ENCODE peak calls at places on chromosomes 12 and 14, in eight cellular contexts. One of them, this sample, is unnamed.

GRCh38 chr14:106738075-106738474 is 1211.7 kb downstream of the TMEM121 start:
- DNase-seq in progenitor cell of endocrine pancreas: no peak
- DNase-seq in NCI-H774: no peak
- DNase-seq in HS-27A: no peak
- DNase-seq in HS-5: no peak
- DNase-seq in Karpas-422: no peak
- DNase-seq in kidney: no peak
- DNase-seq in astrocyte of the spinal cord: no peak
- DNase-seq in this sample: no peak

GRCh38 chr14:74570696-74571095 is 41.3 kb downstream of the LTBP2 start:
- DNase-seq in progenitor cell of endocrine pancreas: no peak
- DNase-seq in NCI-H774: no peak
- DNase-seq in HS-5: no peak
- DNase-seq in kidney: no peak
- DNase-seq in HS-27A: no peak
- DNase-seq in Karpas-422: no peak
- DNase-seq in astrocyte of the spinal cord: no peak
- DNase-seq in this sample: no peak

GRCh38 chr12:5478081-5478706 is 46.3 kb downstream of the NTF3 start:
- DNase-seq in astrocyte of the spinal cord: peak; percentile 11
- DNase-seq in Karpas-422: peak; percentile 45
- DNase-seq in NCI-H774: no peak
- DNase-seq in progenitor cell of endocrine pancreas: no peak
- DNase-seq in HS-27A: no peak
- DNase-seq in HS-5: no peak
- DNase-seq in kidney: no peak
- DNase-seq in this sample: no peak

GRCh38 chr12:2794736-2795289 is at the start of gene FKBP4:
- DNase-seq in NCI-H774: peak; percentile 93
- DNase-seq in astrocyte of the spinal cord: peak; percentile 80
- DNase-seq in kidney: peak; percentile 97
- DNase-seq in HS-5: peak; percentile 43
- DNase-seq in HS-27A: peak; percentile 53
- DNase-seq in progenitor cell of endocrine pancreas: peak; percentile 82
- DNase-seq in Karpas-422: peak; percentile 96
- DNase-seq in this sample: peak; percentile 94

GRCh38 chr12:109743076-109743910 is 29.7 kb downstream of the FAM222A start:
- DNase-seq in astrocyte of the spinal cord: no peak
- DNase-seq in HS-5: no peak
- DNase-seq in Karpas-422: no peak
- DNase-seq in NCI-H774: no peak
- DNase-seq in kidney: peak; percentile 54
- DNase-seq in HS-27A: no peak
- DNase-seq in progenitor cell of endocrine pancreas: no peak
- DNase-seq in this sample: no peak

GRCh38 chr12:109518820-109519665 is 41.6 kb downstream of the UBE3B start:
- DNase-seq in HS-5: peak; percentile 49
- DNase-seq in astrocyte of the spinal cord: peak; percentile 83
- DNase-seq in progenitor cell of endocrine pancreas: peak; percentile 46
- DNase-seq in NCI-H774: peak; percentile 54
- DNase-seq in kidney: no peak
- DNase-seq in Karpas-422: peak; percentile 87
- DNase-seq in HS-27A: peak; percentile 22
- DNase-seq in this sample: peak; percentile 62

GRCh38 chr12:53845932-53846331 is 92.7 kb upstream of the HOXC13 start:
- DNase-seq in astrocyte of the spinal cord: no peak
- DNase-seq in NCI-H774: no peak
- DNase-seq in HS-27A: no peak
- DNase-seq in kidney: no peak
- DNase-seq in HS-5: no peak
- DNase-seq in Karpas-422: no peak
- DNase-seq in progenitor cell of endocrine pancreas: no peak
- DNase-seq in this sample: no peak

GRCh38 chr12:9615420-9616135 is 7.9 kb upstream of the KLRB1 start:
- DNase-seq in NCI-H774: no peak
- DNase-seq in Karpas-422: peak; percentile 52
- DNase-seq in HS-27A: no peak
- DNase-seq in astrocyte of the spinal cord: no peak
- DNase-seq in progenitor cell of endocrine pancreas: no peak
- DNase-seq in kidney: no peak
- DNase-seq in HS-5: no peak
- DNase-seq in this sample: no peak

GRCh38 chr14:31543969-31544799 is 17.0 kb upstream of the NUBPL start:
- DNase-seq in progenitor cell of endocrine pancreas: no peak
- DNase-seq in Karpas-422: peak; percentile 82
- DNase-seq in HS-5: no peak
- DNase-seq in astrocyte of the spinal cord: peak; percentile 9
- DNase-seq in HS-27A: no peak
- DNase-seq in kidney: no peak
- DNase-seq in NCI-H774: no peak
- DNase-seq in this sample: no peak

GRCh38 chr12:130765186-130765659 is 49.1 kb upstream of the RIMBP2 start:
- DNase-seq in kidney: no peak
- DNase-seq in Karpas-422: peak; percentile 58
- DNase-seq in progenitor cell of endocrine pancreas: no peak
- DNase-seq in astrocyte of the spinal cord: peak; percentile 5
- DNase-seq in HS-5: peak; percentile 9
- DNase-seq in NCI-H774: no peak
- DNase-seq in HS-27A: no peak
- DNase-seq in this sample: peak; percentile 41

GRCh38 chr14:99195602-99196309 is 76.2 kb downstream of the BCL11B start:
- DNase-seq in HS-27A: no peak
- DNase-seq in HS-5: no peak
- DNase-seq in NCI-H774: no peak
- DNase-seq in astrocyte of the spinal cord: peak; percentile 31
- DNase-seq in kidney: peak; percentile 75
- DNase-seq in progenitor cell of endocrine pancreas: no peak
- DNase-seq in Karpas-422: no peak
- DNase-seq in this sample: no peak

GRCh38 chr14:65850429-65851145 is 438.1 kb downstream of the FUT8 start:
- DNase-seq in NCI-H774: no peak
- DNase-seq in HS-27A: no peak
- DNase-seq in Karpas-422: no peak
- DNase-seq in progenitor cell of endocrine pancreas: no peak
- DNase-seq in astrocyte of the spinal cord: no peak
- DNase-seq in kidney: no peak
- DNase-seq in HS-5: no peak
- DNase-seq in this sample: no peak

GRCh38 chr12:15629761-15630160 is 159.4 kb downstream of the EPS8 start:
- DNase-seq in progenitor cell of endocrine pancreas: no peak
- DNase-seq in astrocyte of the spinal cord: peak; percentile 70
- DNase-seq in Karpas-422: no peak
- DNase-seq in NCI-H774: no peak
- DNase-seq in kidney: no peak
- DNase-seq in HS-5: no peak
- DNase-seq in HS-27A: peak; percentile 47
- DNase-seq in this sample: no peak

GRCh38 chr14:75011356-75012097 is 8.8 kb downstream of the EIF2B2 start:
- DNase-seq in astrocyte of the spinal cord: peak; percentile 87
- DNase-seq in HS-5: peak; percentile 46
- DNase-seq in Karpas-422: no peak
- DNase-seq in progenitor cell of endocrine pancreas: no peak
- DNase-seq in HS-27A: no peak
- DNase-seq in kidney: no peak
- DNase-seq in NCI-H774: no peak
- DNase-seq in this sample: peak; percentile 39

GRCh38 chr12:90004319-90005074 is 295.9 kb upstream of the ATP2B1 start:
- DNase-seq in HS-27A: no peak
- DNase-seq in astrocyte of the spinal cord: no peak
- DNase-seq in HS-5: no peak
- DNase-seq in progenitor cell of endocrine pancreas: no peak
- DNase-seq in kidney: no peak
- DNase-seq in Karpas-422: no peak
- DNase-seq in NCI-H774: no peak
- DNase-seq in this sample: no peak

GRCh38 chr12:67915335-67915851 is 73.9 kb upstream of the IFNG-AS1 start:
- DNase-seq in kidney: peak; percentile 57
- DNase-seq in astrocyte of the spinal cord: no peak
- DNase-seq in NCI-H774: peak; percentile 20
- DNase-seq in HS-5: no peak
- DNase-seq in Karpas-422: no peak
- DNase-seq in HS-27A: no peak
- DNase-seq in progenitor cell of endocrine pancreas: no peak
- DNase-seq in this sample: no peak

GRCh38 chr12:93102744-93103143 is 173.6 kb upstream of the EEA1 start:
- DNase-seq in astrocyte of the spinal cord: no peak
- DNase-seq in HS-5: no peak
- DNase-seq in HS-27A: no peak
- DNase-seq in NCI-H774: no peak
- DNase-seq in kidney: no peak
- DNase-seq in progenitor cell of endocrine pancreas: no peak
- DNase-seq in Karpas-422: no peak
- DNase-seq in this sample: no peak

GRCh38 chr14:63493246-63493645 is 49.9 kb downstream of the PPP2R5E start:
- DNase-seq in Karpas-422: no peak
- DNase-seq in NCI-H774: no peak
- DNase-seq in HS-5: no peak
- DNase-seq in astrocyte of the spinal cord: no peak
- DNase-seq in HS-27A: no peak
- DNase-seq in kidney: no peak
- DNase-seq in progenitor cell of endocrine pancreas: no peak
- DNase-seq in this sample: peak; percentile 62

GRCh38 chr12:6096527-6096926 is 27.9 kb downstream of the VWF start:
- DNase-seq in HS-27A: no peak
- DNase-seq in kidney: no peak
- DNase-seq in HS-5: no peak
- DNase-seq in progenitor cell of endocrine pancreas: no peak
- DNase-seq in astrocyte of the spinal cord: no peak
- DNase-seq in Karpas-422: no peak
- DNase-seq in NCI-H774: no peak
- DNase-seq in this sample: peak; percentile 71

GRCh38 chr12:79454338-79454777 is 236.4 kb downstream of the PAWR start:
- DNase-seq in HS-5: peak; percentile 43
- DNase-seq in NCI-H774: no peak
- DNase-seq in kidney: no peak
- DNase-seq in progenitor cell of endocrine pancreas: no peak
- DNase-seq in astrocyte of the spinal cord: peak; percentile 77
- DNase-seq in Karpas-422: no peak
- DNase-seq in HS-27A: no peak
- DNase-seq in this sample: peak; percentile 56

GRCh38 chr12:13135336-13136178 is 32.1 kb upstream of the GSG1 start:
- DNase-seq in astrocyte of the spinal cord: peak; percentile 90
- DNase-seq in progenitor cell of endocrine pancreas: no peak
- DNase-seq in kidney: peak; percentile 96
- DNase-seq in HS-27A: peak; percentile 82
- DNase-seq in NCI-H774: no peak
- DNase-seq in HS-5: peak; percentile 35
- DNase-seq in Karpas-422: no peak
- DNase-seq in this sample: peak; percentile 98

GRCh38 chr12:123115409-123116111 is 35.3 kb downstream of the PITPNM2 start:
- DNase-seq in Karpas-422: no peak
- DNase-seq in HS-27A: peak; percentile 15
- DNase-seq in kidney: peak; percentile 74
- DNase-seq in progenitor cell of endocrine pancreas: no peak
- DNase-seq in HS-5: peak; percentile 75
- DNase-seq in NCI-H774: no peak
- DNase-seq in astrocyte of the spinal cord: peak; percentile 91
- DNase-seq in this sample: peak; percentile 47

GRCh38 chr12:113056631-113057488 is at the start of gene DTX1:
- DNase-seq in HS-27A: no peak
- DNase-seq in kidney: peak; percentile 86
- DNase-seq in HS-5: no peak
- DNase-seq in NCI-H774: no peak
- DNase-seq in progenitor cell of endocrine pancreas: no peak
- DNase-seq in astrocyte of the spinal cord: no peak
- DNase-seq in Karpas-422: peak; percentile 83
- DNase-seq in this sample: no peak

GRCh38 chr12:64323006-64323405 is 67.6 kb downstream of the C12orf56 start:
- DNase-seq in progenitor cell of endocrine pancreas: no peak
- DNase-seq in NCI-H774: no peak
- DNase-seq in Karpas-422: no peak
- DNase-seq in HS-27A: no peak
- DNase-seq in kidney: no peak
- DNase-seq in HS-5: no peak
- DNase-seq in astrocyte of the spinal cord: no peak
- DNase-seq in this sample: no peak

GRCh38 chr14:105169776-105170655 is 1.4 kb upstream of the JAG2 start:
- DNase-seq in HS-27A: no peak
- DNase-seq in astrocyte of the spinal cord: no peak
- DNase-seq in NCI-H774: no peak
- DNase-seq in HS-5: no peak
- DNase-seq in Karpas-422: no peak
- DNase-seq in progenitor cell of endocrine pancreas: no peak
- DNase-seq in kidney: no peak
- DNase-seq in this sample: no peak

GRCh38 chr14:21103165-21103709 is 2.4 kb downstream of the TMEM253 start:
- DNase-seq in progenitor cell of endocrine pancreas: no peak
- DNase-seq in Karpas-422: no peak
- DNase-seq in HS-27A: no peak
- DNase-seq in HS-5: no peak
- DNase-seq in kidney: no peak
- DNase-seq in astrocyte of the spinal cord: no peak
- DNase-seq in NCI-H774: no peak
- DNase-seq in this sample: no peak

GRCh38 chr12:29781176-29781575 is 2.6 kb downstream of the TMTC1 start:
- DNase-seq in astrocyte of the spinal cord: no peak
- DNase-seq in HS-5: no peak
- DNase-seq in NCI-H774: no peak
- DNase-seq in HS-27A: no peak
- DNase-seq in progenitor cell of endocrine pancreas: no peak
- DNase-seq in Karpas-422: no peak
- DNase-seq in kidney: no peak
- DNase-seq in this sample: no peak